ENCODE peak calls at places on chromosomes 7 and 10, in five cellular contexts. W is transverse colon, L is sigmoid colon, D is K562, V is esophagus muscularis mucosa. F is an unnamed sample. For H3K36me3, the result is how much of the 10 kb centered on the place peaks cover.

GRCh38 chr7:140552240-140552679 is 73.0 kb upstream of the MKRN1 start:
- DNase-seq in W (no peak), L (no peak), D (no peak), V (no peak), F (no peak)

GRCh38 chr7:92854501-92855238 is 18.3 kb upstream of the CDK6 start:
- DNase-seq in W (no peak), L (no peak), D (no peak), V (no peak), F (no peak)

GRCh38 chr7:110645616-110646015 is 445.3 kb upstream of the LRRN3 start:
- DNase-seq in W (no peak), L (no peak), D (no peak), V (no peak), F (no peak)

GRCh38 chr10:944034-944831 is 12.7 kb upstream of the LARP4B start:
- DNase-seq in W (peak), L (peak), D (no peak), V (no peak), F (peak)

GRCh38 chr10:63554666-63555065 is 33.5 kb downstream of the REEP3 start:
- DNase-seq in W (peak), L (no peak), D (no peak), V (no peak), F (no peak)

GRCh38 chr7:104855826-104856225 is 158.2 kb upstream of the KMT2E start:
- DNase-seq in W (no peak), L (no peak), D (no peak), V (no peak), F (no peak)

GRCh38 chr7:69932034-69932628 is 333.9 kb downstream of the AUTS2 start:
- DNase-seq in W (no peak), L (no peak), D (no peak), V (no peak), F (no peak)

GRCh38 chr10:113356794-113357687 is 195.8 kb upstream of the HABP2 start:
- DNase-seq in W (no peak), L (peak), D (no peak), V (no peak), F (no peak)

GRCh38 chr7:157674715-157675426 is 338.1 kb downstream of the DNAJB6 start:
- DNase-seq in W (no peak), L (peak), D (no peak), V (no peak), F (peak)

GRCh38 chr10:83518779-83519178 is 620.5 kb upstream of the GHITM start:
- DNase-seq in W (no peak), L (no peak), D (no peak), V (no peak), F (no peak)

GRCh38 chr7:151982806-151983205 is 26.6 kb downstream of the GALNTL5 start:
- DNase-seq in W (no peak), L (no peak), D (no peak), V (no peak), F (no peak)

GRCh38 chr10:131725736-131726459 is 174.9 kb upstream of the PPP2R2D start:
- DNase-seq in W (no peak), L (peak), D (no peak), V (no peak), F (peak)

GRCh38 chr7:138895700-138896099 is 85.5 kb downstream of the KIAA1549 start:
- DNase-seq in W (no peak), L (no peak), D (peak), V (no peak), F (no peak)

GRCh38 chr7:157488966-157489365 is 152.2 kb downstream of the DNAJB6 start:
- DNase-seq in W (no peak), L (peak), D (no peak), V (no peak), F (no peak)

GRCh38 chr7:155530601-155531000 is 15.8 kb downstream of the CNPY1 start:
- DNase-seq in W (no peak), L (peak), D (no peak), V (no peak), F (peak)

GRCh38 chr7:147809785-147810184 is 780.8 kb upstream of the C7orf33 start:
- DNase-seq in W (no peak), L (no peak), D (no peak), V (no peak), F (no peak)

GRCh38 chr7:105794741-105795729 is 81.4 kb downstream of the ATXN7L1 start:
- DNase-seq in W (no peak), L (peak), D (no peak), V (no peak), F (no peak)

GRCh38 chr7:139124084-139124914 is 14.8 kb upstream of the ZC3HAV1 start:
- DNase-seq in W (no peak), L (no peak), D (peak), V (no peak), F (no peak)

GRCh38 chr7:158828343-158829020 is 827 bp downstream of the ESYT2 start:
- DNase-seq in W (peak), L (peak), D (peak), V (peak), F (no peak)

GRCh38 chr10:50279489-50279888 is 28.2 kb upstream of the ASAH2 start:
- DNase-seq in W (no peak), L (no peak), D (peak), V (peak), F (no peak)

GRCh38 chr10:17344206-17344605 is 110.2 kb downstream of the ST8SIA6 start:
- DNase-seq in W (no peak), L (no peak), D (no peak), V (no peak), F (no peak)

GRCh38 chr7:30645661-30646060 is 36.6 kb downstream of the CRHR2 start:
- DNase-seq in W (no peak), L (no peak), D (no peak), V (peak), F (no peak)

GRCh38 chr7:95915731-95916130 is 143.4 kb downstream of the DYNC1I1 start:
- DNase-seq in W (no peak), L (no peak), D (no peak), V (no peak), F (no peak)

GRCh38 chr10:5534880-5535856 is 10.4 kb downstream of the CALML3 start:
- DNase-seq in W (no peak), L (peak), D (no peak), V (no peak), F (peak)

GRCh38 chr10:133262696-133263095 is 14.0 kb downstream of the ADAM8 start:
- DNase-seq in W (peak), L (no peak), D (no peak), V (no peak), F (no peak)

GRCh38 chr10:101007915-101008822 is 8.6 kb downstream of the LZTS2 start:
- DNase-seq in W (no peak), L (no peak), D (no peak), V (no peak), F (no peak)

GRCh38 chr10:78035025-78035424 is 1.4 kb downstream of the RPS24 start:
- DNase-seq in W (no peak), L (no peak), D (no peak), V (no peak), F (no peak)
- H3K36me3 ChIP-seq in W (under half), L (under half), D (half or more), V (under half), F (under half)

GRCh38 chr10:51699475-51700227 is at the start of gene CSTF2T:
- DNase-seq in W (peak), L (peak), D (peak), V (peak), F (peak)
- TF ChIP-seq EP300 in W (peak), L (no peak), D (peak), V (peak), F (no peak)

GRCh38 chr10:71456631-71457030 is 59.9 kb downstream of the CDH23 start:
- DNase-seq in W (no peak), L (no peak), D (no peak), V (no peak), F (no peak)

GRCh38 chr10:71458387-71458786 is 61.7 kb downstream of the CDH23 start:
- DNase-seq in W (no peak), L (no peak), D (no peak), V (no peak), F (no peak)

GRCh38 chr10:71460615-71461014 is 63.9 kb downstream of the CDH23 start:
- DNase-seq in W (no peak), L (no peak), D (no peak), V (no peak), F (no peak)

GRCh38 chr10:71459513-71459912 is 62.8 kb downstream of the CDH23 start:
- DNase-seq in W (no peak), L (no peak), D (no peak), V (no peak), F (no peak)

DNA sequence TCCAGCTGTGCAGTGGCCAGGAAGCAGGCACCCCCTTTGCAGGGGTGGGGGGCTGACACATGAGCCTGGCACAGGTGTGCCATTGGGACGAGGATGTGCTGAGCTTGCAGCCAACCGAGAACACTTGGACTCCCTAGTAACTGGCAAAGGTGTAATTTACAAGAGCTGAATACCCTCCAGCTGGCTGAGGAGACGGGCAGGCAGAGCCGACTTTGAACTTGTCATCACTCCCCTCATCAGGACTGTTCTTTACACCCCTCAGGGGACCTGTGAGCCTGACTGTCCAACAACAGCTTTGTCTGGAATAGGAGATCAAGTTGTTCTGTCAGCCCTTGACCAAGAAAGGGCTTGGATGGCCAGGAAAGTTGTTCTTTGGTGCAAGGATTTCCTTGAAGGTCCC is 61.2 kb downstream of the CDH23 start:
- DNase-seq in W (no peak), L (no peak), D (no peak), V (no peak), F (no peak)
- H3K36me3 ChIP-seq in W (under half), L (under half), D (under half), V (under half), F (under half)

GRCh38 chr7:123748734-123749536 is at the start of gene WASL:
- DNase-seq in W (peak), L (peak), D (peak), V (peak), F (peak)
- TF ChIP-seq EP300 in W (no peak), L (no peak), D (peak), V (no peak), F (no peak)